ENCODE peak calls at places on chromosomes 1 and 21, in five cellular contexts. U is left ventricle myocardium superior; L is T-helper 17 cell; K is fibroblast of gingiva; R is naive thymus-derived CD4-positive, alpha-beta T cell. N is an unnamed sample.

GRCh38 chr1:222709700-222710153 is 2.6 kb downstream of the AIDA start:
- DNase-seq in L (no peak), R (no peak), K (no peak), U (no peak), N (no peak)

GRCh38 chr21:46054447-46054846 is 43.5 kb upstream of the COL6A2 start:
- DNase-seq in K (peak), U (peak), L (no peak), R (no peak), N (no peak)

GRCh38 chr1:39110325-39110851 is 84.2 kb downstream of the NDUFS5 start:
- DNase-seq in U (no peak), L (no peak), R (no peak), K (peak), N (no peak)

GRCh38 chr21:34243562-34243961 is 120.2 kb upstream of the KCNE2 start:
- DNase-seq in R (no peak), U (no peak), L (no peak), K (peak), N (no peak)

GRCh38 chr1:24414884-24415333 is 693 bp upstream of the NIPAL3 start:
- DNase-seq in R (no peak), K (no peak), L (no peak), U (no peak), N (no peak)

GRCh38 chr1:35611655-35612054 is 29.7 kb downstream of the PSMB2 start:
- DNase-seq in L (no peak), R (no peak), K (no peak), U (no peak), N (no peak)

GRCh38 chr21:44442266-44443125 is 12.8 kb upstream of the LRRC3 start:
- DNase-seq in L (no peak), U (peak), K (no peak), R (no peak), N (no peak)

GRCh38 chr1:40004857-40005256 is 35.7 kb upstream of the CAP1 start:
- DNase-seq in R (no peak), L (no peak), U (no peak), K (no peak), N (no peak)

GRCh38 chr1:59046730-59047157 is 250.2 kb upstream of the FGGY start:
- DNase-seq in K (no peak), L (no peak), U (no peak), R (peak), N (peak)

GRCh38 chr1:63668298-63668697 is 75.1 kb downstream of the PGM1 start:
- DNase-seq in K (no peak), R (no peak), L (no peak), U (no peak), N (no peak)